ENCODE peak calls at places on chromosomes 11 and 22, in seven cellular contexts. Z is HCT116, Y is PC-3, M is neural progenitor cell, N is K562, Q is mammary epithelial cell, H is MM.1S. X is an unnamed sample.

GRCh38 chr22:30832407-30832987 is 136.1 kb downstream of the MORC2 start:
- DNase-seq in Z (no peak), Y (no peak), M (no peak), N (no peak), Q (no peak), H (no peak), X (no peak)

GRCh38 chr11:128448487-128448886 is 138.9 kb downstream of the ETS1 start:
- DNase-seq in Z (peak), Y (peak), M (no peak), N (no peak), Q (peak), H (no peak), X (peak)

GRCh38 chr11:31967404-31967950 is 123.4 kb upstream of the RCN1 start:
- DNase-seq in Z (no peak), Y (no peak), M (no peak), N (no peak), Q (no peak), H (no peak), X (no peak)

GRCh38 chr22:31897842-31898241 is 46.5 kb upstream of the YWHAH start:
- DNase-seq in Z (no peak), Y (no peak), M (no peak), N (no peak), Q (no peak), H (no peak), X (no peak)

GRCh38 chr11:37459430-37459829 is 861.4 kb upstream of the RAG2 start:
- DNase-seq in Z (no peak), Y (peak), M (no peak), N (no peak), Q (no peak), H (no peak), X (no peak)

GRCh38 chr11:2746401-2747230 is 46.8 kb upstream of the KCNQ1OT1 start:
- DNase-seq in Z (no peak), Y (no peak), M (no peak), N (no peak), Q (no peak), H (no peak), X (no peak)

GRCh38 chr11:46252373-46252914 is 25.0 kb upstream of the CREB3L1 start:
- DNase-seq in Z (no peak), Y (no peak), M (no peak), N (no peak), Q (no peak), H (no peak), X (no peak)

GRCh38 chr11:13169709-13170108 is 107.9 kb upstream of the BMAL1 start:
- DNase-seq in Z (peak), Y (peak), M (no peak), N (no peak), Q (peak), H (no peak), X (peak)

GRCh38 chr22:20930004-20930403 is 12.8 kb downstream of the CRKL start:
- DNase-seq in Z (no peak), Y (no peak), M (no peak), N (peak), Q (no peak), H (no peak), X (no peak)

GRCh38 chr22:30252411-30253204 is 6.0 kb upstream of the LIF start:
- DNase-seq in Z (peak), Y (peak), M (no peak), N (no peak), Q (peak), H (no peak), X (no peak)

GRCh38 chr22:46611189-46611588 is 9.0 kb upstream of the GRAMD4 start:
- DNase-seq in Z (no peak), Y (no peak), M (no peak), N (no peak), Q (no peak), H (no peak), X (no peak)

GRCh38 chr22:46607483-46608114 is 12.6 kb upstream of the GRAMD4 start:
- DNase-seq in Z (no peak), Y (no peak), M (no peak), N (no peak), Q (no peak), H (no peak), X (no peak)

GRCh38 chr22:46609724-46610161 is 10.4 kb upstream of the GRAMD4 start:
- DNase-seq in Z (no peak), Y (no peak), M (no peak), N (no peak), Q (no peak), H (no peak), X (no peak)

GRCh38 chr22:46610345-46610744 is 9.8 kb upstream of the GRAMD4 start:
- DNase-seq in Z (no peak), Y (no peak), M (no peak), N (no peak), Q (no peak), H (no peak), X (no peak)

DNA sequence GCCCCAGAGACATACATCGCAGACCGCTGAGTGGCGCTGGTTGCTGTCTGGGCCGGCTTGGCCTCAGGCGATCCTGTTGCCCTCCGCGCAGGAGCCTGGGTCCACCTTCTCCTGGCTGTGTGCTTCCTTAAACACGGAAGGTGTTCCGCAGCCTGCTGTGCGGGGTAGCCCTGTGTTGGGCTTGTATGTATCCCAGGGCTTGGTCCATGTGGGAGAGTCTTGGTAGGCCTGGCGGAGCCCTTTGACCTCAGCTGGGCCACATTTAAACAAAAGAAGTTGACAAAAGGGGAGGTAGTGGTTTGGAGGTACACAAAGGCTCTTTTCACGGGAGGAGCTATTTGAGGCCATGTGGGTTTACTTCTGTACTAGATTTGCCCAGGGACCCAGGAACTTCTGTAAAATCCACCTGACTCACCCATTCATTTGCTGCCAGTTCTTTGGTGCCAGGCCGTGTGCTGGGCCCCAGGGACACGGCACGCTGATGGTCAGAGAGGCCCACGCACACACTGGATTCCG is 11.0 kb upstream of the GRAMD4 start:
- DNase-seq in Z (no peak), Y (peak), M (peak), N (no peak), Q (no peak), H (no peak), X (no peak)
- H3K9ac ChIP-seq in Z (no peak), Y (no peak), M (no peak), N (peak), Q (no peak), H (no peak), X (no peak)

GRCh38 chr11:124214027-124214426 is 26.9 kb upstream of the OR8G1 start:
- DNase-seq in Z (no peak), Y (no peak), M (no peak), N (no peak), Q (no peak), H (no peak), X (no peak)
- TF ChIP-seq EZH2 in Z (no peak), Y (no peak), M (no peak), N (no peak), Q (no peak), H (no peak), X (no peak)

DNA sequence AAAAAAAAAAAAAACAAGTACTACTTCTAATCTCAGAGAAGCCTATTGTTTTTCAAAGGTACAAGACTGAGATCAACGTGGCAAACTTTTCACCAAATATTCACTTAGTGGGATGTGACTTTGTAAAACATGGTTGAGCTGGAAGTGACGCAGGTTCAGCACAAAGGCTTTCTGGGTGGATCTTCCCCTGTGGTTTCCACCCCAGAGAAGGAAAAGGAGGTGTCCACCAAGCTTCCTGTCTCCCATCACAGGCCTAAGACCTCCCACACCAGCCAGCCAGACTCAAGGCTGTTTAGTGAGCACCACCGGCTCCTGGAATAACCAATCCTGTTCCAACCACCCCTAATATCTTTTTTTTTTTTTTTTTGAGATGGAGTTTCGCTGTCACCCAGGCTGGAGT is 5.7 kb downstream of the TMEM184B start:
- DNase-seq in Z (no peak), Y (no peak), M (no peak), N (peak), Q (no peak), H (no peak), X (peak)
- H3K27ac ChIP-seq in Z (no peak), Y (no peak), M (no peak), N (peak), Q (no peak), H (no peak), X (peak)

GRCh38 chr22:17217179-17217578 is 2.1 kb downstream of the ADA2 start:
- DNase-seq in Z (no peak), Y (no peak), M (peak), N (no peak), Q (no peak), H (peak), X (no peak)
- H3K9ac ChIP-seq in Z (no peak), Y (no peak), M (no peak), N (no peak), Q (no peak), H (peak), X (no peak)

GRCh38 chr11:125517116-125517804 is 21.2 kb upstream of the FEZ1 start:
- DNase-seq in Z (no peak), Y (no peak), M (peak), N (peak), Q (no peak), H (peak), X (peak)
- TF ChIP-seq EZH2 in Z (no peak), Y (no peak), M (no peak), N (no peak), Q (no peak), H (no peak), X (no peak)

GRCh38 chr11:65066315-65066714 is 8.0 kb upstream of the NAALADL1 start:
- DNase-seq in Z (no peak), Y (no peak), M (no peak), N (no peak), Q (no peak), H (no peak), X (no peak)
- H3K27ac ChIP-seq in Z (no peak), Y (no peak), M (no peak), N (no peak), Q (no peak), H (no peak), X (no peak)

GRCh38 chr11:64652586-64653387 is 61.8 kb downstream of the SLC22A12 start:
- DNase-seq in Z (peak), Y (peak), M (peak), N (peak), Q (peak), H (peak), X (peak)

GRCh38 chr11:64650923-64651523 is 60.0 kb downstream of the SLC22A12 start:
- DNase-seq in Z (peak), Y (peak), M (peak), N (peak), Q (no peak), H (no peak), X (peak)

GRCh38 chr11:64654958-64655541 is 64.0 kb downstream of the SLC22A12 start:
- DNase-seq in Z (no peak), Y (no peak), M (no peak), N (no peak), Q (no peak), H (no peak), X (no peak)

GRCh38 chr11:64654439-64654838 is 63.4 kb downstream of the SLC22A12 start:
- DNase-seq in Z (no peak), Y (no peak), M (no peak), N (no peak), Q (no peak), H (no peak), X (no peak)

DNA sequence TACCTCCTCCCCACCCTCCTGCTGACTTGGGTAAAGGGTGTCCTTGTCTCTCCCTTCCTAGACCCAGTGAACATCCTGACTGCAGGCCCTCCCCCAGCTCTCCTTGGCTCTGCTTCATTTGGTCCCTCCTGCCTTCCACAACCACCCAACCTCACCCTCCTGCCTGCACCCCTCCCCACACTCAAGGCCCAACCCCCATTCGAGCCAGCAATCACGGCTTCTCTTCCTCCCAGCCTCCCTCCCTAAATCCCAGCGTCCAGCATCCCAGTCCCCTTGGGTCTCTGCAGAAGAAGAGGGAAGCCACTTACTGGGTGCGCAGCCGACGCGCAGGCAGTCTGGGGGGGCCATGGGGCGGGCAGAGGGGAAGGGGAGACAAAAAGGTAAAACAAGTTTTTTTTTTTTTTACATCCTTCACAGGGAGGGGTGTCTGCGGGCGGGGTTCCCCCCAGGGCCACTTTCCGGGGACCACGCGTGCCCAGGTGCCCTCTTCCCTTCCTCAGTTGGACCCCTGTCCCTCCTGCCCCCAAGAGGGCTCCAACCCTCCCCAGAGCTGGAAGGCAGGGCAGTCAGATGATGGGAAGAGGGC is 62.5 kb downstream of the SLC22A12 start:
- DNase-seq in Z (no peak), Y (no peak), M (no peak), N (no peak), Q (no peak), H (no peak), X (no peak)
- H3K9ac ChIP-seq in Z (no peak), Y (no peak), M (no peak), N (no peak), Q (no peak), H (no peak), X (no peak)

GRCh38 chr11:17389205-17389956 is 922 bp upstream of the KCNJ11 start:
- DNase-seq in Z (peak), Y (peak), M (peak), N (peak), Q (peak), H (peak), X (peak)

GRCh38 chr11:17387811-17388210 is 648 bp downstream of the KCNJ11 start:
- DNase-seq in Z (no peak), Y (no peak), M (no peak), N (no peak), Q (no peak), H (no peak), X (no peak)

GRCh38 chr11:17388609-17389204 is at the start of gene KCNJ11:
- DNase-seq in Z (no peak), Y (no peak), M (peak), N (no peak), Q (no peak), H (no peak), X (no peak)

GRCh38 chr11:17391493-17392355 is 3.3 kb upstream of the KCNJ11 start:
- DNase-seq in Z (no peak), Y (no peak), M (no peak), N (no peak), Q (no peak), H (peak), X (no peak)

DNA sequence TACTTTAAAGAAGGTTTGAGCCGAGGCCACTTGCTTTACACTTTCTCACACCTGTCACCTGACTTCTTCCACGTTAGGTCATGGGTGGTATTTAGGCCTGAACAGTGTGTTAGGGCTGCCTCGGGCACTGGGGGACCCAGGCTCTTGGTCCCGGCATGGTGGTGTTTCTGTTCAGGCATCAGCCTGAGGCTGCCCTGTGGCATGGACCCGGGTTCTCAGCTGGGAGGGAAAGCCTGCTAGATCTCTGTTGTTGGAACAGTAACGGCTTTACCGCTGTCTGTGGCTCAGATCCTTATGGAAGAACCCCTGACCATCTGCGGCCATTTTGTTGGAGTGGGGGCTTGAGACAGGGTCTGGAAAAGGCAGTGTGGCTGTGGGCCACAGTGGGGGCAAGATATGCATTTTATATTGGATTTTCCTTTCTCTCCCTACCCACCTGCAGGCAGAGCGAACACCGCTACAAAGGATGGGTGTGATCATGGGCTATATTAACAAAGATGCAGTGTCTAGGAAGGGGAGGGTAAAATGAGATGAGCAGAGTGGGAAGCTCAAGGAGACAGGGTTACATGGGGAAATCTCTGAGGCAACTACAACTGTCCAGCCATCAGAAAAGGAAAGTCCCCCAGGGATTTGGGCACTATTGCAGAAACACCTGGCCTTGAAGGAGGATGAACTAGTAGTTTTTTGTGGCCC is 1.6 kb upstream of the KCNJ11 start:
- DNase-seq in Z (no peak), Y (no peak), M (no peak), N (no peak), Q (no peak), H (no peak), X (no peak)
- TF ChIP-seq EZH2 in Z (no peak), Y (no peak), M (no peak), N (no peak), Q (no peak), H (no peak), X (no peak)

GRCh38 chr11:64322925-64323260 is 5.0 kb downstream of the PRDX5 start:
- DNase-seq in Z (no peak), Y (no peak), M (no peak), N (peak), Q (no peak), H (no peak), X (no peak)

GRCh38 chr11:64321533-64321932 is 3.6 kb downstream of the PRDX5 start:
- DNase-seq in Z (no peak), Y (peak), M (no peak), N (no peak), Q (peak), H (no peak), X (no peak)

GRCh38 chr11:64319421-64319761 is 1.5 kb downstream of the PRDX5 start:
- DNase-seq in Z (no peak), Y (no peak), M (no peak), N (no peak), Q (no peak), H (no peak), X (peak)

GRCh38 chr11:64320556-64320955 is 2.6 kb downstream of the PRDX5 start:
- DNase-seq in Z (no peak), Y (no peak), M (no peak), N (no peak), Q (no peak), H (no peak), X (no peak)

GRCh38 chr11:64321026-64321425 is 3.1 kb downstream of the PRDX5 start:
- DNase-seq in Z (no peak), Y (no peak), M (no peak), N (no peak), Q (no peak), H (no peak), X (no peak)
- H3K27ac ChIP-seq in Z (peak), Y (no peak), M (no peak), N (no peak), Q (peak), H (no peak), X (no peak)

X was measured in GM23248.